ENCODE peak calls at places on chromosome 7, in seven cellular contexts. B, Y, M, X, R, L and K are unnamed samples.

GRCh38 chr7:139523199-139523941 is at the start of gene CLEC2L:
- DNase-seq in B (no peak), Y (peak), M (no peak), X (no peak), R (no peak), L (no peak), K (no peak)

GRCh38 chr7:47495269-47495875 is 86.5 kb downstream of the TNS3 start:
- DNase-seq in B (no peak), Y (no peak), M (no peak), X (no peak), R (no peak), L (no peak), K (no peak)

GRCh38 chr7:142796501-142797341 is 26.0 kb downstream of the PRSS2 start:
- DNase-seq in B (peak), Y (peak), M (no peak), X (no peak), R (no peak), L (peak), K (no peak)

GRCh38 chr7:52696183-52696582 is 339.2 kb upstream of the POM121L12 start:
- DNase-seq in B (no peak), Y (no peak), M (no peak), X (no peak), R (no peak), L (no peak), K (no peak)

GRCh38 chr7:28296571-28297483 is 115.5 kb upstream of the CREB5 start:
- DNase-seq in B (peak), Y (peak), M (no peak), X (peak), R (no peak), L (peak), K (no peak)

GRCh38 chr7:155230169-155230593 is 67.5 kb upstream of the INSIG1 start:
- DNase-seq in B (peak), Y (peak), M (no peak), X (peak), R (no peak), L (no peak), K (no peak)

GRCh38 chr7:133344275-133344674 is 91.4 kb downstream of the EXOC4 start:
- DNase-seq in B (no peak), Y (no peak), M (no peak), X (peak), R (no peak), L (peak), K (no peak)

GRCh38 chr7:15723840-15724239 is 37.4 kb upstream of the MEOX2 start:
- DNase-seq in B (no peak), Y (no peak), M (no peak), X (no peak), R (no peak), L (no peak), K (no peak)

GRCh38 chr7:154304740-154305679 is 252.8 kb downstream of the DPP6 start:
- DNase-seq in B (no peak), Y (peak), M (no peak), X (no peak), R (no peak), L (no peak), K (no peak)